ENCODE peak calls at places on chromosomes 12 and 14, in five cellular contexts. One of them, this sample, is unnamed.

GRCh38 chr12:79420146-79420618 is 270.6 kb downstream of the PAWR start:
- DNase-seq in choroid plexus epithelial cell: peak
- DNase-seq in psoas muscle: no peak
- DNase-seq in prostate gland: peak
- DNase-seq in bronchial epithelial cell: peak
- DNase-seq in this sample: peak

GRCh38 chr12:85007836-85008235 is 28.2 kb downstream of the TSPAN19 start:
- DNase-seq in psoas muscle: no peak
- DNase-seq in prostate gland: no peak
- DNase-seq in bronchial epithelial cell: peak
- DNase-seq in choroid plexus epithelial cell: peak
- DNase-seq in this sample: peak

GRCh38 chr12:4387607-4388006 is 8.1 kb upstream of the FGF23 start:
- DNase-seq in psoas muscle: no peak
- DNase-seq in choroid plexus epithelial cell: no peak
- DNase-seq in bronchial epithelial cell: no peak
- DNase-seq in prostate gland: no peak
- DNase-seq in this sample: no peak

GRCh38 chr14:26401170-26401968 is 196.5 kb downstream of the NOVA1 start:
- DNase-seq in psoas muscle: no peak
- DNase-seq in choroid plexus epithelial cell: no peak
- DNase-seq in prostate gland: peak
- DNase-seq in bronchial epithelial cell: no peak
- DNase-seq in this sample: no peak

GRCh38 chr14:90111895-90112534 is 50.2 kb downstream of the KCNK13 start:
- DNase-seq in bronchial epithelial cell: peak
- DNase-seq in prostate gland: no peak
- DNase-seq in choroid plexus epithelial cell: peak
- DNase-seq in psoas muscle: no peak
- DNase-seq in this sample: peak

GRCh38 chr14:20164462-20164861 is 25.8 kb downstream of the OR4N5 start:
- DNase-seq in choroid plexus epithelial cell: no peak
- DNase-seq in bronchial epithelial cell: no peak
- DNase-seq in prostate gland: no peak
- DNase-seq in psoas muscle: no peak
- DNase-seq in this sample: no peak

GRCh38 chr12:107632246-107632645 is 53.4 kb upstream of the PWP1 start:
- DNase-seq in psoas muscle: no peak
- DNase-seq in bronchial epithelial cell: peak
- DNase-seq in choroid plexus epithelial cell: no peak
- DNase-seq in prostate gland: no peak
- DNase-seq in this sample: no peak

GRCh38 chr14:71693373-71693772 is 238.9 kb upstream of the RGS6 start:
- DNase-seq in choroid plexus epithelial cell: peak
- DNase-seq in psoas muscle: no peak
- DNase-seq in prostate gland: no peak
- DNase-seq in bronchial epithelial cell: peak
- DNase-seq in this sample: peak

GRCh38 chr12:49187184-49187583 is 1.7 kb downstream of the TUBA1A start:
- DNase-seq in choroid plexus epithelial cell: peak
- DNase-seq in prostate gland: no peak
- DNase-seq in psoas muscle: peak
- DNase-seq in bronchial epithelial cell: no peak
- DNase-seq in this sample: peak

GRCh38 chr12:2813214-2813554 is 716 bp downstream of the ITFG2 start:
- DNase-seq in choroid plexus epithelial cell: no peak
- DNase-seq in prostate gland: no peak
- DNase-seq in bronchial epithelial cell: no peak
- DNase-seq in psoas muscle: no peak
- DNase-seq in this sample: no peak

GRCh38 chr14:47509957-47510356 is 165.4 kb downstream of the MDGA2 start:
- DNase-seq in psoas muscle: no peak
- DNase-seq in choroid plexus epithelial cell: no peak
- DNase-seq in prostate gland: no peak
- DNase-seq in bronchial epithelial cell: no peak
- DNase-seq in this sample: no peak

GRCh38 chr12:55820679-55821078 is 2.8 kb downstream of the ORMDL2 start:
- DNase-seq in choroid plexus epithelial cell: peak
- DNase-seq in psoas muscle: no peak
- DNase-seq in prostate gland: no peak
- DNase-seq in bronchial epithelial cell: no peak
- DNase-seq in this sample: no peak
- TF ChIP-seq CTCF in choroid plexus epithelial cell: peak
- TF ChIP-seq CTCF in psoas muscle: no peak
- TF ChIP-seq CTCF in prostate gland: no peak
- TF ChIP-seq CTCF in bronchial epithelial cell: peak
- TF ChIP-seq CTCF in this sample: peak

GRCh38 chr12:537772-538171 is 78.0 kb downstream of the B4GALNT3 start:
- DNase-seq in psoas muscle: no peak
- DNase-seq in bronchial epithelial cell: peak
- DNase-seq in choroid plexus epithelial cell: no peak
- DNase-seq in prostate gland: peak
- DNase-seq in this sample: no peak
- TF ChIP-seq CTCF in psoas muscle: no peak
- TF ChIP-seq CTCF in bronchial epithelial cell: no peak
- TF ChIP-seq CTCF in choroid plexus epithelial cell: no peak
- TF ChIP-seq CTCF in prostate gland: no peak
- TF ChIP-seq CTCF in this sample: no peak

DNA sequence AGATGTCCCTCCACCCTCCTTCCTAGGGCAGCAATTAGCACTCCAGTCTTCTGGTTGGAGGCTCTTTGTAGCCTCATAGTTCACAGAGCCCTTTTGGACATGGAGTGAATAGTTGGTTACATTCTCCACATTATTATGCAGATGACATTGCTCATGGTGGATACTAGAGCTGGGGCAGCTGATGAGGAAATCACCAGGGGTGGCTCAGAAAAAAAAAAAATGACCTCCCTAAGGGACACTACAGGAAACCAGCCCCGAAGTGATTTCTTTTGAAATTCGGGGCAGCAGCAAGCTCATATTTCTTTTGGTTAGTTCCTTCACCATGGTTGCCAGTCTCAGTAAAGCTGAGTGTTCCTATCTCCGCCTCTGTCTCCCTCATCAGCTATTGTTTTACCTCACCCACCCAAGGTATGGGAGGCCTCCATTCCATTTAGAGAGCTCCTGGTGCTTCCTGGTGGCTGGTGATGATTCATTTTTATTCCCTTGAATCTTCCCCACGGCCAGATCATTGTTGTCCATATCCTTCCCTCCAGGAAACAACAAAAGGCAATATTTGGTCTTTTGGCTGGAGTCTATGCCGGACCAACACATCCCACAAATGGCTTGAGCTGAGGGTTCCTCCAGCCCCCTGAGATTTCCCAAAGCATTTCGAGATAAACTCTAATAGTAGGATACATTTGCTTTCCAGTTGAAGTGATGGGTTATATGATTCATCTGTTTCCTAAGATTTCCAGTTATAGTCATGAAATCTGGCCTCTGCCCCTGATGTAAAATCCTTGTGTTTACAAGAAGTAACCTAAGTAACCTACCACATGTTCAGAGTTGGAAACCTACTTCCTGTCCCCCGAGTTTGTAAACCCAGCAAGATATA is 56.2 kb upstream of the NID2 start:
- DNase-seq in prostate gland: no peak
- DNase-seq in bronchial epithelial cell: peak
- DNase-seq in choroid plexus epithelial cell: peak
- DNase-seq in psoas muscle: no peak
- DNase-seq in this sample: peak
- TF ChIP-seq CTCF in prostate gland: no peak
- TF ChIP-seq CTCF in bronchial epithelial cell: no peak
- TF ChIP-seq CTCF in choroid plexus epithelial cell: no peak
- TF ChIP-seq CTCF in psoas muscle: no peak
- TF ChIP-seq CTCF in this sample: no peak

DNA sequence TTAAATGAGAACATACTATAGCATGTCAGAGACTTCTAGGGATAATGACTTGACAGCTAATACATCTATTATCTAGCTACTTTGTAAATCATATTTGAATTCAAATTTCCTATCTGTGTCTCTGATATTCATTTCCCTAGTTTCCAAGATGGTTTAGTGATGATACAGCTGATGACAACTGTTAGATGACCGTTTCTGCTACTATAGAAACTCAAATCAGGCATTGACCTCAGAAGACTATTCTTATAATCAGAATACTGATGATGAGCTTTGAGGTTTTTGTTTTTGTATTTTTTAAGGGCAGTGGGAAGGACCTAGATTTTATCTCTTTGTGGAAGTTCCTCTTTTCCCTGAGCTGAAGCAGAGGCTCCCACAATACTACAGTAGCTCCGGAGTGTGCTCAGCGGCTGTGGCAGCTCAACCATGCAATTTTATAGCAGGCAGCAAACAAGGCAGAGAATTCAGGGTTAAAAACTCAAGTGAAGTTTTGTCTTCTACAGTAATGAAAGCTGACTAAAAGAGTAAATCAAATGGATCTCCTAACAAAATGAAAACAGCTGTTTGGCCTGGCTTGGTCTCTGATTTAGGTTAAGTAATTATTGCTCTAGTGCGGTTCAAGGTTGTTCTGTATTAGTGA is 145.1 kb downstream of the SLC25A21 start:
- DNase-seq in prostate gland: no peak
- DNase-seq in psoas muscle: no peak
- DNase-seq in choroid plexus epithelial cell: no peak
- DNase-seq in bronchial epithelial cell: no peak
- DNase-seq in this sample: no peak
- TF ChIP-seq CTCF in prostate gland: no peak
- TF ChIP-seq CTCF in psoas muscle: no peak
- TF ChIP-seq CTCF in choroid plexus epithelial cell: no peak
- TF ChIP-seq CTCF in bronchial epithelial cell: no peak
- TF ChIP-seq CTCF in this sample: no peak

GRCh38 chr14:106378191-106378590 is 851.8 kb downstream of the TMEM121 start:
- DNase-seq in bronchial epithelial cell: no peak
- DNase-seq in psoas muscle: no peak
- DNase-seq in prostate gland: no peak
- DNase-seq in choroid plexus epithelial cell: no peak
- DNase-seq in this sample: no peak
- TF ChIP-seq CTCF in bronchial epithelial cell: no peak
- TF ChIP-seq CTCF in psoas muscle: no peak
- TF ChIP-seq CTCF in prostate gland: no peak
- TF ChIP-seq CTCF in choroid plexus epithelial cell: no peak
- TF ChIP-seq CTCF in this sample: no peak

DNA sequence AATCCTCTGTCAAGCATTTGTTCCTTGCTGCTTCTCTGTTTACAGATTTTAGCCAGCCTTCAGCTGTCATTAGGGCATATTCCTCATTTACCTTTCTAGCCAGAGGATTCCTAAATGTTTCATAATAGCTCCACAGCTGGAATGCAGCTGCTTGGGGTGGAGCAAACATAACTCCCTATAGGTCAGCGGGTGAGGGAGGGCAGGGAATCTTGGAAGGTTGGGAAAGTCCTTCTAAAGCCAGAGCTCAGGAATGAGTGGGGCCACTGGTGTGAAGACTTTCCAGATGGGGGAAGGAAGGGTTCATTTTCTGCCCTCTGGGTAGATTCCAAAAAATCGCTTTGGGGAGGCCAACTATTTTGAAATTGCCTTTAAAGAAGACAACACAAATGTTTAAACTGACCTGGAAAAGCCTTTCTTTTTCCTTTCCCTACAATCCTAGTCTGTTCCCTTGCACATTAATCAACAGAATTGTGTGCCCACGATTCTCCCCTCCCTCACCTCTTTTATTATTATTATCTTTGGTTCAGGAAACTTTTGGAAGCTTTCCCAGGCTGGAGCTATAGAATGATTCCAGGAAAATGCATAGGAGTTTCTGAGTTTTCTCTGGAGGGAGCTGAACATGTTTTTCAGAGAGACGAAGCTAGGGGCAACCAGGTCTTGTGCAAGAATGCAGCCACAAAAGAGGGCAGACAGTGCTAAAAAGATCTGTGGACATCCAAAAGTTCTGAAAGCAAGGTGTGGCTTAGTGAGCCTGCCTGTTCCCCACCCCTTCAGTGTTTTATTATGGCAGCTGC is 16.5 kb upstream of the IRF2BPL start:
- DNase-seq in prostate gland: no peak
- DNase-seq in psoas muscle: peak
- DNase-seq in bronchial epithelial cell: peak
- DNase-seq in choroid plexus epithelial cell: peak
- DNase-seq in this sample: peak
- TF ChIP-seq CTCF in prostate gland: no peak
- TF ChIP-seq CTCF in psoas muscle: no peak
- TF ChIP-seq CTCF in bronchial epithelial cell: no peak
- TF ChIP-seq CTCF in choroid plexus epithelial cell: no peak
- TF ChIP-seq CTCF in this sample: no peak

GRCh38 chr12:56434828-56435227 is 14.4 kb downstream of the TIMELESS start:
- DNase-seq in choroid plexus epithelial cell: no peak
- DNase-seq in prostate gland: no peak
- DNase-seq in psoas muscle: no peak
- DNase-seq in bronchial epithelial cell: no peak
- DNase-seq in this sample: peak
- TF ChIP-seq CTCF in choroid plexus epithelial cell: no peak
- TF ChIP-seq CTCF in prostate gland: no peak
- TF ChIP-seq CTCF in psoas muscle: no peak
- TF ChIP-seq CTCF in bronchial epithelial cell: no peak
- TF ChIP-seq CTCF in this sample: no peak

DNA sequence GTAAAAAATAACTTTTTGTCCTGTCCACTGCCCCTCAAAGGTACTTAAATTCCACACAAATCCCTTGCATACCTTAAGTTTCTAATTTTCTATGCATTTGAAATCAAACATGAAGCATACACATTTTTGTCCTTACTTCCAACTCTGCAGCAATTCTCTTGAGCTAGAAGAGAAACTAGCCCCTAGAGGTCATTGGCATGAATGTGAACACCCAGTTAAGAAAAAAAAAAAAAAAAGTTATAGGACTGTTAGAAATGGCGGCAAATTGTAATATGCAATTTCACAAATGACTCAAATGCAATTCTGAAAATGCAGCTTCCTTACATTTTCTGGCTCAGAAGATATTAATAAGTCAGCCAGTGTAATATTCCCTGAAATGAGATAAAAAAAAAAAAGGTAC is 4.6 kb upstream of the ESR2 start:
- DNase-seq in prostate gland: no peak
- DNase-seq in psoas muscle: no peak
- DNase-seq in choroid plexus epithelial cell: peak
- DNase-seq in bronchial epithelial cell: no peak
- DNase-seq in this sample: no peak
- TF ChIP-seq CTCF in prostate gland: no peak
- TF ChIP-seq CTCF in psoas muscle: no peak
- TF ChIP-seq CTCF in choroid plexus epithelial cell: no peak
- TF ChIP-seq CTCF in bronchial epithelial cell: no peak
- TF ChIP-seq CTCF in this sample: peak

GRCh38 chr14:104342435-104343293 is 204.3 kb downstream of the KIF26A start:
- DNase-seq in bronchial epithelial cell: no peak
- DNase-seq in prostate gland: no peak
- DNase-seq in psoas muscle: no peak
- DNase-seq in choroid plexus epithelial cell: no peak
- DNase-seq in this sample: no peak
- TF ChIP-seq CTCF in bronchial epithelial cell: no peak
- TF ChIP-seq CTCF in prostate gland: no peak
- TF ChIP-seq CTCF in psoas muscle: no peak
- TF ChIP-seq CTCF in choroid plexus epithelial cell: no peak
- TF ChIP-seq CTCF in this sample: no peak

This sample was measured in AG10803.